ENCODE peak calls at places on chromosomes 12 and 14, in ten cellular contexts. One of them, this sample, is unnamed.

GRCh38 chr12:104737682-104738370 is 220.3 kb downstream of the SLC41A2 start:
- DNase-seq in gastrocnemius medialis: no peak
- DNase-seq in left ventricle myocardium inferior: no peak
- DNase-seq in NB4: no peak
- DNase-seq in astrocyte of the cerebellum: no peak
- DNase-seq in cardiac fibroblast: no peak
- DNase-seq in fibroblast of lung: no peak
- DNase-seq in tibial nerve: no peak
- DNase-seq in right lobe of liver: no peak
- DNase-seq in epithelial cell of esophagus: no peak
- DNase-seq in this sample: no peak

GRCh38 chr12:82329508-82329907 is 28.7 kb downstream of the CCDC59 start:
- DNase-seq in gastrocnemius medialis: no peak
- DNase-seq in left ventricle myocardium inferior: no peak
- DNase-seq in NB4: no peak
- DNase-seq in astrocyte of the cerebellum: no peak
- DNase-seq in cardiac fibroblast: no peak
- DNase-seq in fibroblast of lung: no peak
- DNase-seq in tibial nerve: no peak
- DNase-seq in right lobe of liver: no peak
- DNase-seq in epithelial cell of esophagus: no peak
- DNase-seq in this sample: no peak

GRCh38 chr14:103207404-103208072 is 84.3 kb downstream of the TNFAIP2 start:
- DNase-seq in gastrocnemius medialis: peak
- DNase-seq in left ventricle myocardium inferior: peak
- DNase-seq in NB4: no peak
- DNase-seq in astrocyte of the cerebellum: no peak
- DNase-seq in cardiac fibroblast: peak
- DNase-seq in fibroblast of lung: no peak
- DNase-seq in tibial nerve: no peak
- DNase-seq in right lobe of liver: peak
- DNase-seq in epithelial cell of esophagus: no peak
- DNase-seq in this sample: no peak

GRCh38 chr12:27192118-27192802 is 51.8 kb upstream of the STK38L start:
- DNase-seq in gastrocnemius medialis: no peak
- DNase-seq in left ventricle myocardium inferior: no peak
- DNase-seq in NB4: no peak
- DNase-seq in astrocyte of the cerebellum: no peak
- DNase-seq in cardiac fibroblast: no peak
- DNase-seq in fibroblast of lung: no peak
- DNase-seq in tibial nerve: no peak
- DNase-seq in right lobe of liver: no peak
- DNase-seq in epithelial cell of esophagus: no peak
- DNase-seq in this sample: no peak

GRCh38 chr12:58148405-58148804 is 207.0 kb downstream of the ATP23 start:
- DNase-seq in gastrocnemius medialis: no peak
- DNase-seq in left ventricle myocardium inferior: no peak
- DNase-seq in NB4: peak
- DNase-seq in astrocyte of the cerebellum: peak
- DNase-seq in cardiac fibroblast: peak
- DNase-seq in fibroblast of lung: peak
- DNase-seq in tibial nerve: no peak
- DNase-seq in right lobe of liver: no peak
- DNase-seq in epithelial cell of esophagus: peak
- DNase-seq in this sample: no peak

GRCh38 chr12:27975222-27976136 is 2.9 kb upstream of the PTHLH start:
- DNase-seq in gastrocnemius medialis: no peak
- DNase-seq in left ventricle myocardium inferior: no peak
- DNase-seq in NB4: peak
- DNase-seq in astrocyte of the cerebellum: no peak
- DNase-seq in cardiac fibroblast: peak
- DNase-seq in fibroblast of lung: peak
- DNase-seq in tibial nerve: no peak
- DNase-seq in right lobe of liver: no peak
- DNase-seq in epithelial cell of esophagus: peak
- DNase-seq in this sample: no peak

GRCh38 chr14:74941676-74942097 is 13.7 kb downstream of the PGF start:
- DNase-seq in gastrocnemius medialis: peak
- DNase-seq in left ventricle myocardium inferior: peak
- DNase-seq in NB4: peak
- DNase-seq in astrocyte of the cerebellum: no peak
- DNase-seq in cardiac fibroblast: peak
- DNase-seq in fibroblast of lung: peak
- DNase-seq in tibial nerve: no peak
- DNase-seq in right lobe of liver: no peak
- DNase-seq in epithelial cell of esophagus: peak
- DNase-seq in this sample: no peak

GRCh38 chr14:70149766-70150165 is 39.0 kb downstream of the SLC8A3 start:
- DNase-seq in gastrocnemius medialis: no peak
- DNase-seq in left ventricle myocardium inferior: no peak
- DNase-seq in NB4: no peak
- DNase-seq in astrocyte of the cerebellum: no peak
- DNase-seq in cardiac fibroblast: no peak
- DNase-seq in fibroblast of lung: no peak
- DNase-seq in tibial nerve: no peak
- DNase-seq in right lobe of liver: no peak
- DNase-seq in epithelial cell of esophagus: no peak
- DNase-seq in this sample: no peak

GRCh38 chr12:13278249-13278787 is 81.8 kb downstream of the EMP1 start:
- DNase-seq in gastrocnemius medialis: peak
- DNase-seq in left ventricle myocardium inferior: peak
- DNase-seq in NB4: peak
- DNase-seq in astrocyte of the cerebellum: peak
- DNase-seq in cardiac fibroblast: peak
- DNase-seq in fibroblast of lung: peak
- DNase-seq in tibial nerve: peak
- DNase-seq in right lobe of liver: peak
- DNase-seq in epithelial cell of esophagus: peak
- DNase-seq in this sample: peak

GRCh38 chr14:37452323-37452722 is 142.7 kb downstream of the FOXA1 start:
- DNase-seq in gastrocnemius medialis: no peak
- DNase-seq in left ventricle myocardium inferior: no peak
- DNase-seq in NB4: no peak
- DNase-seq in astrocyte of the cerebellum: no peak
- DNase-seq in cardiac fibroblast: no peak
- DNase-seq in fibroblast of lung: no peak
- DNase-seq in tibial nerve: no peak
- DNase-seq in right lobe of liver: no peak
- DNase-seq in epithelial cell of esophagus: peak
- DNase-seq in this sample: no peak

GRCh38 chr14:70237710-70238109 is 49.0 kb upstream of the SLC8A3 start:
- DNase-seq in gastrocnemius medialis: no peak
- DNase-seq in left ventricle myocardium inferior: no peak
- DNase-seq in NB4: no peak
- DNase-seq in astrocyte of the cerebellum: no peak
- DNase-seq in cardiac fibroblast: no peak
- DNase-seq in fibroblast of lung: no peak
- DNase-seq in tibial nerve: no peak
- DNase-seq in right lobe of liver: no peak
- DNase-seq in epithelial cell of esophagus: no peak
- DNase-seq in this sample: no peak

GRCh38 chr12:52452101-52452500 is at the start of gene KRT6B:
- DNase-seq in gastrocnemius medialis: no peak
- DNase-seq in left ventricle myocardium inferior: no peak
- DNase-seq in NB4: no peak
- DNase-seq in astrocyte of the cerebellum: no peak
- DNase-seq in cardiac fibroblast: no peak
- DNase-seq in fibroblast of lung: no peak
- DNase-seq in tibial nerve: no peak
- DNase-seq in right lobe of liver: no peak
- DNase-seq in epithelial cell of esophagus: peak
- DNase-seq in this sample: no peak

GRCh38 chr12:108518716-108519496 is 3.8 kb downstream of the FICD start:
- DNase-seq in gastrocnemius medialis: no peak
- DNase-seq in left ventricle myocardium inferior: no peak
- DNase-seq in NB4: no peak
- DNase-seq in astrocyte of the cerebellum: no peak
- DNase-seq in cardiac fibroblast: no peak
- DNase-seq in fibroblast of lung: no peak
- DNase-seq in tibial nerve: no peak
- DNase-seq in right lobe of liver: no peak
- DNase-seq in epithelial cell of esophagus: no peak
- DNase-seq in this sample: no peak
- TF ChIP-seq CTCF in gastrocnemius medialis: no peak
- TF ChIP-seq CTCF in left ventricle myocardium inferior: no peak
- TF ChIP-seq CTCF in NB4: no peak
- TF ChIP-seq CTCF in astrocyte of the cerebellum: no peak
- TF ChIP-seq CTCF in cardiac fibroblast: no peak
- TF ChIP-seq CTCF in fibroblast of lung: no peak
- TF ChIP-seq CTCF in tibial nerve: no peak
- TF ChIP-seq CTCF in right lobe of liver: no peak
- TF ChIP-seq CTCF in epithelial cell of esophagus: no peak
- TF ChIP-seq CTCF in this sample: no peak

GRCh38 chr12:68785358-68785757 is 22.6 kb upstream of the MDM2 start:
- DNase-seq in gastrocnemius medialis: no peak
- DNase-seq in left ventricle myocardium inferior: no peak
- DNase-seq in NB4: peak
- DNase-seq in astrocyte of the cerebellum: no peak
- DNase-seq in cardiac fibroblast: peak
- DNase-seq in fibroblast of lung: peak
- DNase-seq in tibial nerve: no peak
- DNase-seq in right lobe of liver: no peak
- DNase-seq in epithelial cell of esophagus: peak
- DNase-seq in this sample: no peak

GRCh38 chr12:68786929-68787328 is 21.0 kb upstream of the MDM2 start:
- DNase-seq in gastrocnemius medialis: no peak
- DNase-seq in left ventricle myocardium inferior: no peak
- DNase-seq in NB4: peak
- DNase-seq in astrocyte of the cerebellum: no peak
- DNase-seq in cardiac fibroblast: no peak
- DNase-seq in fibroblast of lung: no peak
- DNase-seq in tibial nerve: no peak
- DNase-seq in right lobe of liver: no peak
- DNase-seq in epithelial cell of esophagus: no peak
- DNase-seq in this sample: peak

GRCh38 chr12:68781728-68782127 is 26.2 kb upstream of the MDM2 start:
- DNase-seq in gastrocnemius medialis: no peak
- DNase-seq in left ventricle myocardium inferior: no peak
- DNase-seq in NB4: no peak
- DNase-seq in astrocyte of the cerebellum: no peak
- DNase-seq in cardiac fibroblast: no peak
- DNase-seq in fibroblast of lung: no peak
- DNase-seq in tibial nerve: no peak
- DNase-seq in right lobe of liver: no peak
- DNase-seq in epithelial cell of esophagus: no peak
- DNase-seq in this sample: no peak

GRCh38 chr12:68785823-68786222 is 22.2 kb upstream of the MDM2 start:
- DNase-seq in gastrocnemius medialis: no peak
- DNase-seq in left ventricle myocardium inferior: no peak
- DNase-seq in NB4: no peak
- DNase-seq in astrocyte of the cerebellum: no peak
- DNase-seq in cardiac fibroblast: no peak
- DNase-seq in fibroblast of lung: no peak
- DNase-seq in tibial nerve: no peak
- DNase-seq in right lobe of liver: no peak
- DNase-seq in epithelial cell of esophagus: no peak
- DNase-seq in this sample: no peak

DNA sequence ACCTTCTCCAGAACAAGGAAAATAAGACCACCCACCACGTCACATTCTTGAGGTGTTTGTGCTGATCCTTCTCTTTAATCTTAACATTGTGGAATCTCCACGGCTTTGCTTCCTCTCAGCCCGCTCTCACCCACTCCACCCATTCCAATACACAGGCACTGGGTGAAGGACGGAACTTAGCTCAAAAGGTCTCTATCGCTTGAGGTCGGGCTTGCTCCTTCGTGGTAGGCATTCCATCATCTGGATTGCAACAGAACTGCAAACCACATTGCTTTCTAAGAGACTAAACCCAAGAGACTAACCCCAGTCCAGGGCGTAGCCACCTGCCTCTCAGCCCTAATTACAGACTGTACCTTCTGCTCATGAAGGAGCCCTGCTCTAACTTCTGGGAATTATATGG is 24.0 kb upstream of the MDM2 start:
- DNase-seq in gastrocnemius medialis: no peak
- DNase-seq in left ventricle myocardium inferior: no peak
- DNase-seq in NB4: peak
- DNase-seq in astrocyte of the cerebellum: no peak
- DNase-seq in cardiac fibroblast: peak
- DNase-seq in fibroblast of lung: peak
- DNase-seq in tibial nerve: no peak
- DNase-seq in right lobe of liver: peak
- DNase-seq in epithelial cell of esophagus: no peak
- DNase-seq in this sample: peak
- TF ChIP-seq CTCF in gastrocnemius medialis: no peak
- TF ChIP-seq CTCF in left ventricle myocardium inferior: no peak
- TF ChIP-seq CTCF in NB4: peak
- TF ChIP-seq CTCF in astrocyte of the cerebellum: no peak
- TF ChIP-seq CTCF in cardiac fibroblast: no peak
- TF ChIP-seq CTCF in fibroblast of lung: no peak
- TF ChIP-seq CTCF in tibial nerve: no peak
- TF ChIP-seq CTCF in right lobe of liver: no peak
- TF ChIP-seq CTCF in epithelial cell of esophagus: no peak
- TF ChIP-seq CTCF in this sample: peak

GRCh38 chr12:129966086-129966640 is 62.3 kb upstream of the TMEM132D start:
- DNase-seq in gastrocnemius medialis: no peak
- DNase-seq in left ventricle myocardium inferior: no peak
- DNase-seq in NB4: no peak
- DNase-seq in astrocyte of the cerebellum: no peak
- DNase-seq in cardiac fibroblast: no peak
- DNase-seq in fibroblast of lung: no peak
- DNase-seq in tibial nerve: no peak
- DNase-seq in right lobe of liver: no peak
- DNase-seq in epithelial cell of esophagus: no peak
- DNase-seq in this sample: no peak
- TF ChIP-seq CTCF in gastrocnemius medialis: no peak
- TF ChIP-seq CTCF in left ventricle myocardium inferior: no peak
- TF ChIP-seq CTCF in NB4: no peak
- TF ChIP-seq CTCF in astrocyte of the cerebellum: no peak
- TF ChIP-seq CTCF in cardiac fibroblast: no peak
- TF ChIP-seq CTCF in fibroblast of lung: no peak
- TF ChIP-seq CTCF in tibial nerve: no peak
- TF ChIP-seq CTCF in right lobe of liver: no peak
- TF ChIP-seq CTCF in epithelial cell of esophagus: no peak
- TF ChIP-seq CTCF in this sample: no peak

DNA sequence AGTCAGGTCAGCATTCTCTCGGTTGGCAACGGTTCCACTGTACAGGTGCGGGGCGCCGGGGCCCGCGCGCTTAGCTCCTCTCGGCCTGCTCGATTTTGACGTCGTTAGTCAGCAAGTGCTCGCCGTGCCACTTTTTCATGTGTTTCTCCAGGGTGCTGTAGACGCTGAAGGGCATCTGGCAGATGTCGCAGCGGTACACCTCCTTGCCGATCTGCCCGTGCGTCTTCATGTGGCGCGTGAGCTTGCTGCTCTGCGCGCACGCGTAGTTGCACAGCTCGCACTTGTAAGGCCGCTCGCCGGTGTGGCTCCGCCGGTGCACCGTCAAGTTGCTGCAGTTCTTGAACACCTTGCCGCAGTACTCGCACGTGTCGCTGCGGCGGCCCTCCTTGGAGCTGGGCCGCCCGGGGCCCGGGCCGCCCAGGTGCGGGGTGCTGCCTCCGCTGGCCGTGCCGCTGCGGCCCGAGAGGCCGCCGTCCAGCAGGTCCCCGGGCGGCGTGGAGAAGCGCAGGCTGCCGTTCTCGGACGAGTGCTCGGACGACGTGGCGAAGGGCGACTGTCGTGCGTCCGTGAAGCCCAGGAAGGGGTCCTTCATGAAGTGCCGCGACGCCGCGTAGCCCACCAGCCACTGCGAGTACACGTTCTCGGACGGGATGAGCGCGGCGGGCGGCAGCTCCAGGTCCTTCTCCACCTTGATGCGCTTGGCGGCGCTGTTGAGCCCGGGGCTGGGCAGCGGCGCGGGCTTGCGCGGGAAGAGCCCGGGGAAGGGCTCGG is 97.7 kb downstream of the BCL11B start:
- DNase-seq in gastrocnemius medialis: no peak
- DNase-seq in left ventricle myocardium inferior: no peak
- DNase-seq in NB4: no peak
- DNase-seq in astrocyte of the cerebellum: no peak
- DNase-seq in cardiac fibroblast: no peak
- DNase-seq in fibroblast of lung: no peak
- DNase-seq in tibial nerve: no peak
- DNase-seq in right lobe of liver: no peak
- DNase-seq in epithelial cell of esophagus: no peak
- DNase-seq in this sample: no peak
- TF ChIP-seq CTCF in gastrocnemius medialis: no peak
- TF ChIP-seq CTCF in left ventricle myocardium inferior: no peak
- TF ChIP-seq CTCF in NB4: no peak
- TF ChIP-seq CTCF in astrocyte of the cerebellum: no peak
- TF ChIP-seq CTCF in cardiac fibroblast: no peak
- TF ChIP-seq CTCF in fibroblast of lung: no peak
- TF ChIP-seq CTCF in tibial nerve: no peak
- TF ChIP-seq CTCF in right lobe of liver: no peak
- TF ChIP-seq CTCF in epithelial cell of esophagus: no peak
- TF ChIP-seq CTCF in this sample: no peak